ENCODE peak calls at places on chromosomes 6 and 20, in nine cellular contexts. C is activated CD8-positive, alpha-beta memory T cell treated with anti-CD3 and anti-CD28 coated beads for 1 hour; P is H1; R is T-helper 2 cell; S is frontal cortex; X is iPS DF 6.9; A is spleen; D is NCI-H187 treated with DMSO at 0.1 percent for 48 hours; G is heart left ventricle. J is an unnamed sample.

GRCh38 chr6:28648878-28649375 is 123.2 kb downstream of the GPX5 start:
- DNase-seq in S (no peak), G (no peak), X (no peak), D (no peak), C (no peak), A (no peak), R (no peak), P (peak), J (no peak)

GRCh38 chr6:107491059-107491609 is 1.2 kb downstream of the SOBP start:
- DNase-seq in R (no peak), D (no peak), G (peak), C (no peak), A (peak), P (peak), X (no peak), S (peak), J (peak)

GRCh38 chr20:24149175-24149574 is 160.6 kb upstream of the GGTLC1 start:
- DNase-seq in X (no peak), C (no peak), S (no peak), A (no peak), P (no peak), D (no peak), G (no peak), R (no peak), J (no peak)

GRCh38 chr6:6486595-6486994 is 101.9 kb upstream of the LY86 start:
- DNase-seq in S (no peak), C (no peak), D (no peak), P (no peak), X (no peak), G (no peak), A (no peak), R (no peak), J (no peak)

GRCh38 chr6:35214869-35215664 is 1.3 kb downstream of the SCUBE3 start:
- DNase-seq in S (peak), D (no peak), C (no peak), P (no peak), G (no peak), A (no peak), R (no peak), X (no peak), J (no peak)

GRCh38 chr6:79062708-79063107 is 15.3 kb downstream of the PHIP start:
- DNase-seq in S (no peak), G (no peak), A (no peak), D (no peak), P (no peak), C (no peak), R (no peak), X (no peak), J (no peak)

GRCh38 chr6:103783344-103783743 is 1076.4 kb downstream of the HACE1 start:
- DNase-seq in A (no peak), X (no peak), S (no peak), G (no peak), C (no peak), R (no peak), P (no peak), D (no peak), J (no peak)

GRCh38 chr6:157194643-157195042 is 128.7 kb downstream of the TMEM242 start:
- DNase-seq in X (no peak), C (no peak), P (no peak), D (no peak), R (no peak), S (no peak), G (no peak), A (no peak), J (no peak)

GRCh38 chr6:134870677-134871498 is 79.0 kb downstream of the ALDH8A1 start:
- DNase-seq in D (no peak), C (no peak), A (no peak), P (no peak), G (no peak), R (no peak), S (no peak), X (no peak), J (no peak)

GRCh38 chr6:167574431-167575097 is 249.7 kb downstream of the TTLL2 start:
- DNase-seq in S (no peak), P (no peak), C (no peak), X (no peak), R (no peak), G (no peak), D (no peak), A (no peak), J (no peak)

GRCh38 chr6:3359091-3359752 is 97.6 kb downstream of the SLC22A23 start:
- DNase-seq in R (no peak), S (no peak), P (no peak), D (no peak), X (no peak), C (no peak), A (no peak), G (no peak), J (no peak)

GRCh38 chr20:53142651-53143177 is 170.6 kb downstream of the TSHZ2 start:
- DNase-seq in G (no peak), A (no peak), C (no peak), P (no peak), S (no peak), R (no peak), X (no peak), D (no peak), J (no peak)

J was measured in HT-29.